ENCODE peak calls at places on chromosomes 3 and 15, in seven cellular contexts. E, V, O, G, N, C and Q are unnamed samples.

GRCh38 chr3:18740631-18741583 is 315.8 kb upstream of the SATB1 start:
- DNase-seq in V (peak), O (peak), E (peak), N (peak), G (peak), C (no peak), Q (peak)

GRCh38 chr15:38127306-38127731 is 125.3 kb upstream of the SPRED1 start:
- DNase-seq in V (peak), G (no peak), N (no peak), O (no peak), E (no peak), C (no peak), Q (no peak)

GRCh38 chr3:54575561-54575960 is 352.3 kb downstream of the LRTM1 start:
- DNase-seq in E (no peak), O (no peak), N (no peak), V (no peak), G (no peak), C (no peak), Q (no peak)

GRCh38 chr15:76140069-76140454 is 80.3 kb downstream of the TMEM266 start:
- DNase-seq in V (no peak), N (no peak), O (no peak), E (no peak), C (peak), G (no peak), Q (no peak)

GRCh38 chr3:141828487-141829284 is 47.8 kb upstream of the ATP1B3 start:
- DNase-seq in E (no peak), C (peak), N (no peak), V (peak), G (no peak), O (no peak), Q (no peak)

GRCh38 chr3:128320551-128321340 is 145.9 kb downstream of the DNAJB8 start:
- DNase-seq in V (no peak), C (peak), E (no peak), O (no peak), G (no peak), N (no peak), Q (no peak)

GRCh38 chr15:27671794-27672438 is 427.2 kb downstream of the OCA2 start:
- DNase-seq in V (no peak), E (no peak), G (no peak), O (no peak), N (no peak), C (no peak), Q (no peak)

GRCh38 chr3:140924097-140924873 is 17.4 kb upstream of the SLC25A36 start:
- DNase-seq in N (no peak), E (no peak), V (no peak), G (no peak), C (no peak), O (no peak), Q (no peak)

GRCh38 chr3:117669761-117670160 is 960.2 kb downstream of the TUSC7 start:
- DNase-seq in N (no peak), C (no peak), V (no peak), G (no peak), O (no peak), E (no peak), Q (no peak)

GRCh38 chr3:182142928-182143327 is 431.2 kb downstream of the SOX2 start:
- DNase-seq in E (no peak), C (no peak), G (no peak), V (no peak), N (no peak), O (no peak), Q (no peak)

GRCh38 chr3:149473314-149473990 is 1.0 kb upstream of the TM4SF4 start:
- DNase-seq in E (no peak), N (no peak), O (no peak), C (no peak), V (peak), G (no peak), Q (no peak)

GRCh38 chr3:187974857-187975257 is 179.1 kb upstream of the LPP start:
- DNase-seq in E (no peak), C (no peak), N (no peak), O (no peak), V (no peak), G (no peak), Q (no peak)

GRCh38 chr15:25844981-25845680 is 18.0 kb downstream of the ATP10A start:
- DNase-seq in C (no peak), N (no peak), E (no peak), G (no peak), O (no peak), V (no peak), Q (no peak)